ENCODE peak calls at places on chromosomes 4 and X, in four cellular contexts. I is GM20000, C is G401, B is NCI-H69. Y is an unnamed sample.

GRCh38 chrX:129649268-129650182 is 5.2 kb downstream of the APLN start:
- DNase-seq in I (no peak), C (no peak), B (no peak), Y (no peak)

GRCh38 chr4:8306511-8307021 is 37.0 kb downstream of the HTRA3 start:
- DNase-seq in I (no peak), C (no peak), B (no peak), Y (no peak)

GRCh38 chrX:96440941-96441340 is 243.7 kb upstream of the DIAPH2 start:
- DNase-seq in I (no peak), C (no peak), B (no peak), Y (no peak)

GRCh38 chr4:16659694-16660093 is 238.8 kb downstream of the LDB2 start:
- DNase-seq in I (no peak), C (no peak), B (no peak), Y (no peak)

GRCh38 chr4:66059131-66059530 is 388.8 kb upstream of the EPHA5 start:
- DNase-seq in I (no peak), C (peak), B (no peak), Y (no peak)

GRCh38 chrX:16842684-16843083 is 27.5 kb downstream of the RBBP7 start:
- DNase-seq in I (no peak), C (no peak), B (no peak), Y (no peak)

GRCh38 chr4:182642831-182643230 is 274.4 kb downstream of the DCTD start:
- DNase-seq in I (no peak), C (no peak), B (peak), Y (peak)

GRCh38 chrX:19747672-19748610 is 139.5 kb downstream of the SH3KBP1 start:
- DNase-seq in I (no peak), C (no peak), B (no peak), Y (peak)

GRCh38 chr4:176774852-176775251 is 17.9 kb downstream of the VEGFC start:
- DNase-seq in I (no peak), C (no peak), B (peak), Y (no peak)

GRCh38 chr4:81032805-81033684 is 2.5 kb downstream of the BMP3 start:
- DNase-seq in I (no peak), C (no peak), B (peak), Y (no peak)

GRCh38 chr4:56630876-56631666 is 50.0 kb downstream of the HOPX start:
- DNase-seq in I (no peak), C (no peak), B (no peak), Y (no peak)

GRCh38 chr4:97142893-97143292 is 1000.4 kb downstream of the STPG2 start:
- DNase-seq in I (no peak), C (no peak), B (peak), Y (no peak)

GRCh38 chr4:81516241-81516640 is 44.5 kb upstream of the RASGEF1B start:
- DNase-seq in I (no peak), C (no peak), B (no peak), Y (no peak)

GRCh38 chrX:41922694-41923171 is 621 bp downstream of the CASK start:
- DNase-seq in I (no peak), C (peak), B (peak), Y (no peak)

GRCh38 chr4:109548655-109549054 is 11.4 kb upstream of the MCUB start:
- DNase-seq in I (no peak), C (no peak), B (no peak), Y (no peak)

GRCh38 chrX:107153005-107153404 is 34.4 kb upstream of the RBM41 start:
- DNase-seq in I (no peak), C (no peak), B (peak), Y (no peak)

GRCh38 chrX:109537324-109537665 is 651 bp downstream of the NXT2 start:
- DNase-seq in I (no peak), C (no peak), B (peak), Y (no peak)

GRCh38 chrX:69063486-69063885 is 101.8 kb downstream of the PJA1 start:
- DNase-seq in I (no peak), C (no peak), B (no peak), Y (no peak)

GRCh38 chr4:64405761-64406160 is 3.5 kb downstream of the TECRL start:
- DNase-seq in I (no peak), C (no peak), B (no peak), Y (no peak)

GRCh38 chr4:13524504-13525243 is 19.6 kb downstream of the NKX3-2 start:
- DNase-seq in I (peak), C (no peak), B (no peak), Y (no peak)

GRCh38 chrX:12494400-12495138 is 296.6 kb upstream of the PRPS2 start:
- DNase-seq in I (no peak), C (no peak), B (no peak), Y (no peak)

GRCh38 chr4:622071-622995 is 3.0 kb upstream of the PDE6B start:
- DNase-seq in I (no peak), C (no peak), B (no peak), Y (no peak)

GRCh38 chr4:169345207-169345788 is 74.5 kb upstream of the SH3RF1 start:
- DNase-seq in I (no peak), C (no peak), B (peak), Y (no peak)

GRCh38 chr4:30721353-30722091 is 1.4 kb downstream of the PCDH7 start:
- DNase-seq in I (peak), C (no peak), B (peak), Y (no peak)

GRCh38 chr4:166324321-166324720 is 451.3 kb downstream of the TLL1 start:
- DNase-seq in I (no peak), C (no peak), B (peak), Y (no peak)

GRCh38 chr4:15482842-15483241 is 13.2 kb downstream of the CC2D2A start:
- DNase-seq in I (no peak), C (no peak), B (peak), Y (no peak)

GRCh38 chr4:165343353-165344191 is 16.1 kb downstream of the MSMO1 start:
- DNase-seq in I (no peak), C (no peak), B (peak), Y (no peak)

GRCh38 chr4:52957220-52957686 is 95.1 kb downstream of the RASL11B start:
- DNase-seq in I (no peak), C (no peak), B (peak), Y (no peak)

GRCh38 chr4:120924931-120925330 is 2.4 kb upstream of the PRDM5 start:
- DNase-seq in I (no peak), C (no peak), B (no peak), Y (no peak)

GRCh38 chr4:76546282-76547166 is 111.5 kb downstream of the SHROOM3 start:
- DNase-seq in I (no peak), C (no peak), B (no peak), Y (no peak)